ENCODE peak calls at places on chromosomes 4 and X, in four cellular contexts. K, D, R and O are unnamed samples.

GRCh38 chr4:103026868-103027267 is 7.4 kb upstream of the SLC9B1 start:
- DNase-seq in R (no peak), D (peak), K (no peak), O (no peak)

GRCh38 chr4:54840992-54841768 is 183.4 kb downstream of the KIT start:
- DNase-seq in K (peak), D (no peak), R (no peak), O (no peak)

GRCh38 chr4:67535280-67535840 is 9.9 kb downstream of the CENPC start:
- DNase-seq in R (no peak), D (no peak), K (no peak), O (no peak)

GRCh38 chr4:72843466-72843865 is 226.1 kb downstream of the COX18 start:
- DNase-seq in R (no peak), D (no peak), K (no peak), O (no peak)

GRCh38 chr4:41268721-41269517 is 12.2 kb downstream of the UCHL1 start:
- DNase-seq in D (no peak), K (no peak), R (no peak), O (no peak)

GRCh38 chr4:114281561-114281960 is 302.1 kb upstream of the ARSJ start:
- DNase-seq in R (no peak), D (no peak), K (no peak), O (no peak)

GRCh38 chr4:98584265-98584664 is 74.1 kb downstream of the TSPAN5 start:
- DNase-seq in K (no peak), R (no peak), D (peak), O (no peak)

GRCh38 chr4:156799121-156799589 is 172.4 kb downstream of the PDGFC start:
- DNase-seq in K (no peak), R (no peak), D (peak), O (no peak)

GRCh38 chrX:48960291-48960690 is 2.9 kb upstream of the OTUD5 start:
- DNase-seq in R (no peak), D (no peak), K (no peak), O (no peak)

GRCh38 chr4:76476606-76477005 is 41.6 kb downstream of the SHROOM3 start:
- DNase-seq in D (no peak), K (no peak), R (no peak), O (no peak)

GRCh38 chrX:12548746-12549145 is 242.5 kb upstream of the PRPS2 start:
- DNase-seq in R (no peak), D (peak), K (peak), O (peak)

GRCh38 chr4:53541577-53542206 is 49.6 kb downstream of the LNX1 start:
- DNase-seq in K (no peak), D (peak), R (peak), O (no peak)

GRCh38 chr4:184237612-184238011 is 19.9 kb upstream of the ENPP6 start:
- DNase-seq in R (no peak), D (peak), K (no peak), O (no peak)

GRCh38 chr4:151770154-151770553 is 9.3 kb upstream of the GATB start:
- DNase-seq in K (no peak), D (no peak), R (no peak), O (no peak)

GRCh38 chr4:145171919-145172318 is 8.5 kb downstream of the OTUD4 start:
- DNase-seq in D (no peak), K (no peak), R (no peak), O (no peak)

GRCh38 chrX:153670748-153671588 is 2.6 kb downstream of the PNCK start:
- DNase-seq in R (no peak), K (no peak), D (no peak), O (no peak)

GRCh38 chr4:152825336-152825735 is 45.6 kb downstream of the ARFIP1 start:
- DNase-seq in D (no peak), K (no peak), R (no peak), O (no peak)

GRCh38 chr4:87853108-87853507 is 20.3 kb downstream of the MEPE start:
- DNase-seq in R (peak), K (peak), D (peak), O (peak)

GRCh38 chrX:110985470-110985869 is 110.5 kb upstream of the PAK3 start:
- DNase-seq in D (peak), K (no peak), R (peak), O (no peak)

GRCh38 chr4:152458801-152459302 is 77.0 kb downstream of the FBXW7 start:
- DNase-seq in D (no peak), K (peak), R (no peak), O (no peak)

GRCh38 chr4:14985161-14985560 is 17.1 kb upstream of the CPEB2 start:
- DNase-seq in R (no peak), K (no peak), D (no peak), O (no peak)

GRCh38 chr4:166324321-166324720 is 451.3 kb downstream of the TLL1 start:
- DNase-seq in K (peak), R (no peak), D (peak), O (no peak)

GRCh38 chr4:139808381-139809206 is 143.0 kb downstream of the MGST2 start:
- DNase-seq in K (no peak), D (no peak), R (peak), O (no peak)

GRCh38 chr4:684611-685010 is 4.3 kb downstream of the SLC49A3 start:
- DNase-seq in K (no peak), D (no peak), R (no peak), O (no peak)